ENCODE peak calls at places on chromosome 20, in nine cellular contexts. O is CD8-positive, alpha-beta memory T cell; W is brain microvascular endothelial cell; N is ascending aorta; Q is substantia nigra; I is fibroblast of lung; C is dorsolateral prefrontal cortex; Z is A549; X is hepatocyte. F is an unnamed sample.

GRCh38 chr20:46215913-46216707 is 92.2 kb downstream of the CDH22 start:
- DNase-seq in O (no peak), W (peak; percentile 84), N (no peak), Q (no peak), I (peak; percentile 59), C (no peak), Z (peak; percentile 22), X (peak; percentile 76), F (no peak)

GRCh38 chr20:19993937-19994667 is 23.1 kb upstream of the NAA20 start:
- DNase-seq in O (no peak), W (peak; percentile 37), N (no peak), Q (peak; percentile 49), I (peak; percentile 72), C (no peak), Z (peak; percentile 57), X (no peak), F (peak; percentile 80)

GRCh38 chr20:44566811-44567210 is 15.6 kb upstream of the PKIG start:
- DNase-seq in O (no peak), W (no peak), N (no peak), Q (no peak), I (no peak), C (no peak), Z (no peak), X (no peak), F (no peak)

GRCh38 chr20:52001999-52002666 is 189.4 kb downstream of the ZFP64 start:
- DNase-seq in O (no peak), W (peak; percentile 16), N (no peak), Q (no peak), I (peak; percentile 23), C (no peak), Z (peak; percentile 73), X (peak; percentile 21), F (no peak)

GRCh38 chr20:15895560-15896084 is 677.6 kb downstream of the KIF16B start:
- DNase-seq in O (no peak), W (no peak), N (no peak), Q (no peak), I (no peak), C (no peak), Z (no peak), X (no peak), F (no peak)

GRCh38 chr20:1924910-1925861 is 30.0 kb downstream of the SIRPA start:
- DNase-seq in O (no peak), W (no peak), N (no peak), Q (no peak), I (no peak), C (no peak), Z (peak; percentile 50), X (no peak), F (no peak)

GRCh38 chr20:18909254-18909653 is 95.7 kb downstream of the SCP2D1 start:
- DNase-seq in O (no peak), W (no peak), N (no peak), Q (no peak), I (no peak), C (no peak), Z (no peak), X (no peak), F (no peak)

GRCh38 chr20:9415426-9415825 is 99.0 kb upstream of the LAMP5 start:
- DNase-seq in O (no peak), W (no peak), N (no peak), Q (no peak), I (no peak), C (no peak), Z (no peak), X (no peak), F (no peak)

GRCh38 chr20:35106827-35107380 is 14.3 kb upstream of the TRPC4AP start:
- DNase-seq in O (no peak), W (no peak), N (no peak), Q (no peak), I (no peak), C (no peak), Z (no peak), X (no peak), F (no peak)

GRCh38 chr20:60113771-60114170 is 155.5 kb downstream of the CDH26 start:
- DNase-seq in O (no peak), W (no peak), N (no peak), Q (no peak), I (no peak), C (no peak), Z (no peak), X (no peak), F (no peak)

GRCh38 chr20:60113024-60113724 is 155.0 kb downstream of the CDH26 start:
- DNase-seq in O (no peak), W (no peak), N (no peak), Q (no peak), I (no peak), C (peak; percentile 30), Z (no peak), X (no peak), F (no peak)

GRCh38 chr20:60115452-60115851 is 157.2 kb downstream of the CDH26 start:
- DNase-seq in O (no peak), W (no peak), N (no peak), Q (no peak), I (no peak), C (no peak), Z (no peak), X (no peak), F (no peak)

GRCh38 chr20:60117040-60117439 is 158.8 kb downstream of the CDH26 start:
- DNase-seq in O (no peak), W (no peak), N (no peak), Q (no peak), I (no peak), C (no peak), Z (no peak), X (no peak), F (no peak)

DNA sequence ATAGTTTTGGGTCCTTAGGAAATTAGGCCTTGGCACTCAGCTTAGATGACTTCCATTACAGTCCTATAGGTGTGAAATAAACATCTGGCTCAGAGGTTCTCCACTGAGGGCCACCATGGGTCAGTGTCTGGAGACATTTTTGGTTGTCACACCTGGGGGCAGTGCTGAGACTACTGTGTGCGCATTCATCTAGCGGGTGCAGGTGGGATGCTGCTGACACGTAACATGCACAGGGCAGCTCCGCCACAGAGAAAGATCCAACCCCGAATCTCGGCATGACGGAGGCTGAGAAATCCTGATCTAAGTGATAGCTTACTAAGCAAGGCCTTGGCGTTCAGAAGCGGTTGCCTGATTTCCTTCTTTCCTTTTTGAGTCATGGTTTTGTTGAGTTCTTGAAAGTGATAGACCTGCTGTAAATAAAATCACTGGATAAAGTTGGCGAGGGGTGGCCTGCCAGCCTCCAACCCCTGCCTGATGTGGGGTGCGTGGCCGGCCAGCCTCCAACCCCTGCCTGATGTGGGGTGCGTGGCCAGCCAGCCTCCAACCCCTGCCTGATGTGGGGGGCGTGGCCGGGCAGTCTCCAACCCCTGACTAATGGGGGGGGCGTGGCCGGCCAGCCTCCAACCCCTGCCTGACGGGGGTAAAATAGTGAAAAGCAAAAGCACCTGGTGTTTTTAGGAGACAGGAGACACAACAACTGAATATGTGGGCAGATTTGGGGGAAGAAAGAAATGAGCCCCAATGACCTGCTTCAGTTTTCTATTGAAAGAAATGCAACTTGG is 158.1 kb downstream of the CDH26 start:
- DNase-seq in O (no peak), W (no peak), N (no peak), Q (no peak), I (no peak), C (no peak), Z (peak; percentile 17), X (no peak), F (no peak)
- H3K27ac ChIP-seq in O (no peak overlapping the region), W (no peak overlapping the region), N (no peak overlapping the region), Q (no peak overlapping the region), I (no peak overlapping the region), C (no peak overlapping the region), Z (no peak overlapping the region), X (no peak overlapping the region), F (no peak overlapping the region)

GRCh38 chr20:62693523-62693922 is 15.1 kb upstream of the NTSR1 start:
- DNase-seq in O (no peak), W (no peak), N (no peak), Q (no peak), I (no peak), C (no peak), Z (no peak), X (no peak), F (no peak)

GRCh38 chr20:62689861-62690644 is 18.6 kb upstream of the NTSR1 start:
- DNase-seq in O (no peak), W (no peak), N (no peak), Q (no peak), I (no peak), C (no peak), Z (no peak), X (no peak), F (no peak)

GRCh38 chr20:62692176-62692575 is 16.5 kb upstream of the NTSR1 start:
- DNase-seq in O (no peak), W (no peak), N (no peak), Q (no peak), I (no peak), C (peak; percentile 36), Z (no peak), X (no peak), F (no peak)

GRCh38 chr20:62688855-62689460 is 19.7 kb upstream of the NTSR1 start:
- DNase-seq in O (no peak), W (peak; percentile 5), N (no peak), Q (no peak), I (peak; percentile 21), C (no peak), Z (peak; percentile 31), X (no peak), F (no peak)

GRCh38 chr20:62691485-62691884 is 17.2 kb upstream of the NTSR1 start:
- DNase-seq in O (no peak), W (no peak), N (no peak), Q (no peak), I (no peak), C (no peak), Z (no peak), X (no peak), F (no peak)
- H3K27ac ChIP-seq in O (no peak overlapping the region), W (no peak overlapping the region), N (no peak overlapping the region), Q (no peak overlapping the region), I (no peak overlapping the region), C (no peak overlapping the region), Z (no peak overlapping the region), X (no peak overlapping the region), F (no peak overlapping the region)

DNA sequence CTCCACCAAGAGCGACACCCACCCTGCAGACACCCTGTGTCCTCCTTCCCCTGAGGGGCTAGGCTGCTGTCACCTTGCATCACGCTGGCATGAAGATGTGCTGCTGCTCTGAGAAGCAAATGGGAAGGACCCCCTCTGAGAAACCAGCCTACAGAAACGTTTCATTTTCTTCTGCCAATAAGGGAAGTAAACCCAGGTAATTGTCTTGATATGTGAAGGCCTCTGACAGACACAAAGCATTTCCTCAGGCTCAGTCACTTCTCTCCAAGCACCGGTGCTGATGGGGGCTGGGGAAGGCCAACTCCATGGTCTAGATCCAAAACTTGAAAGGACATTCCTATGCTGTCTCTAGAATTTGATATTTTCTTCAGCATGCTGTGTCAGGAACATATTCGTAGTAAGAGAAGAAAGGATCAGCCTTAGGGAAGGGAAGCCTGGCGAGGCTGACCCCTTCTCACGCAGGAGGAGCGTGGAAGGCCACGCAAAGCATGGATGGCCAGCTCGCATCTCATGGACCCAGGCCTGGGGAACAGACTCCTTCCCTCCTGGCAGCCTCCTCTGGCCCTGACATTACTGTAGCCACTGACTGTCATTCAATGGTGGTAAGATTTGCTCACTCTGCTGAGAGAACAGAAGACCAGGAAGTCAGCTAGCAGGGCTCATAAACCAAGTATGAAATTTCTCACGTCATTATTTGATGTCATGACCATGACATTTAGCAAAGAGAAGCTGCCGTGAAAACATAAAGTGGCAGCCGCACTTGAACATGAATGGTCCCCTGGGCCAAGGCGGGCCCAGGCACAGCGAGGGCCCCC is 20.4 kb downstream of the ACSS1 start:
- DNase-seq in O (no peak), W (no peak), N (no peak), Q (no peak), I (no peak), C (no peak), Z (no peak), X (no peak), F (no peak)
- H3K27ac ChIP-seq in O (no peak overlapping the region), W (no peak overlapping the region), N (peak overlapping the region; percentile 96), Q (peak overlapping the region; percentile 80), I (no peak overlapping the region), C (peak overlapping the region; percentile 98), Z (no peak overlapping the region), X (no peak overlapping the region), F (no peak overlapping the region)

GRCh38 chr20:24095303-24095702 is 106.7 kb upstream of the GGTLC1 start:
- DNase-seq in O (no peak), W (no peak), N (no peak), Q (no peak), I (no peak), C (no peak), Z (no peak), X (no peak), F (no peak)
- H3K27ac ChIP-seq in O (no peak overlapping the region), W (no peak overlapping the region), N (no peak overlapping the region), Q (no peak overlapping the region), I (no peak overlapping the region), C (no peak overlapping the region), Z (no peak overlapping the region), X (peak overlapping the region; percentile 62), F (no peak overlapping the region)

F was measured in keratinocyte.